ENCODE peak calls at places on chromosomes 7 and 10, in five cellular contexts. One of them, this sample, is unnamed. For H3K9me3, the result is how much of the 10 kb centered on the place peaks cover.

GRCh38 chr7:23074443-23075244 is 30.9 kb upstream of the KLHL7 start:
- DNase-seq in HAP-1: peak
- DNase-seq in lower lobe of right lung: no peak
- DNase-seq in astrocyte: peak
- DNase-seq in colonic mucosa: no peak
- DNase-seq in this sample: no peak

GRCh38 chr7:26117142-26117807 is 34.7 kb upstream of the NFE2L3 start:
- DNase-seq in HAP-1: no peak
- DNase-seq in lower lobe of right lung: no peak
- DNase-seq in astrocyte: no peak
- DNase-seq in colonic mucosa: no peak
- DNase-seq in this sample: no peak

GRCh38 chr10:85444868-85445267 is 921.7 kb downstream of the GRID1 start:
- DNase-seq in HAP-1: no peak
- DNase-seq in lower lobe of right lung: no peak
- DNase-seq in astrocyte: no peak
- DNase-seq in colonic mucosa: no peak
- DNase-seq in this sample: no peak

GRCh38 chr7:55214707-55215106 is 150.4 kb upstream of the LANCL2 start:
- DNase-seq in HAP-1: no peak
- DNase-seq in lower lobe of right lung: no peak
- DNase-seq in astrocyte: peak
- DNase-seq in colonic mucosa: no peak
- DNase-seq in this sample: no peak

GRCh38 chr10:43205681-43206390 is 61.0 kb downstream of the RASGEF1A start:
- DNase-seq in HAP-1: no peak
- DNase-seq in lower lobe of right lung: peak
- DNase-seq in astrocyte: no peak
- DNase-seq in colonic mucosa: no peak
- DNase-seq in this sample: no peak

GRCh38 chr7:158740013-158740656 is 35.5 kb upstream of the NCAPG2 start:
- DNase-seq in HAP-1: no peak
- DNase-seq in lower lobe of right lung: no peak
- DNase-seq in astrocyte: peak
- DNase-seq in colonic mucosa: no peak
- DNase-seq in this sample: peak

GRCh38 chr10:128926693-128927092 is 540.3 kb upstream of the MGMT start:
- DNase-seq in HAP-1: no peak
- DNase-seq in lower lobe of right lung: no peak
- DNase-seq in astrocyte: no peak
- DNase-seq in colonic mucosa: no peak
- DNase-seq in this sample: no peak

GRCh38 chr7:149865437-149865836 is 8.3 kb upstream of the ATP6V0E2 start:
- DNase-seq in HAP-1: no peak
- DNase-seq in lower lobe of right lung: no peak
- DNase-seq in astrocyte: no peak
- DNase-seq in colonic mucosa: no peak
- DNase-seq in this sample: no peak

GRCh38 chr7:50584793-50585399 is 19.7 kb upstream of the DDC start:
- DNase-seq in HAP-1: no peak
- DNase-seq in lower lobe of right lung: no peak
- DNase-seq in astrocyte: no peak
- DNase-seq in colonic mucosa: no peak
- DNase-seq in this sample: no peak

GRCh38 chr7:55018361-55019328 is at the start of gene EGFR:
- DNase-seq in HAP-1: no peak
- DNase-seq in lower lobe of right lung: peak
- DNase-seq in astrocyte: peak
- DNase-seq in colonic mucosa: peak
- DNase-seq in this sample: peak

DNA sequence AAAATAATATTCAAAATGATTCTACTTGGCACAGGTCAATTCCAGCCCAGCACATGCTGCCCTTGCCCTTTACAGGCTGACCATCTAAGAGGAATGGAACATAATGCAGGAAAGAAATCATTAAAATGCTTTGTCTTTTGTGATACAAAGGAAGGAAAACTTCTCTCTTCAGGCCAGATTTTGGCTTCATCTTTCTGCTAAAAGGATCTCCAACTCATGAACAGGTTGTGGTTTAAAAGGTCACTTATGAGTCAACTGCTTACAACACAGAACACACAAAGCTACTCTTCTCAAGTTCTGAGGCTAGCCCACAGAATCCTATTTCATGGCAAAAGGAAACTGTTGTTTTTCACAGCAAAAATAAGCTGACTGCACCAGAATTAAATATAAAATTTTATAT is 197.1 kb downstream of the DOCK4 start:
- DNase-seq in HAP-1: no peak
- DNase-seq in lower lobe of right lung: no peak
- DNase-seq in astrocyte: peak
- DNase-seq in colonic mucosa: no peak
- DNase-seq in this sample: no peak
- H3K4me3 ChIP-seq in HAP-1: no peak
- H3K4me3 ChIP-seq in lower lobe of right lung: no peak
- H3K4me3 ChIP-seq in astrocyte: no peak
- H3K4me3 ChIP-seq in colonic mucosa: no peak
- H3K4me3 ChIP-seq in this sample: no peak

DNA sequence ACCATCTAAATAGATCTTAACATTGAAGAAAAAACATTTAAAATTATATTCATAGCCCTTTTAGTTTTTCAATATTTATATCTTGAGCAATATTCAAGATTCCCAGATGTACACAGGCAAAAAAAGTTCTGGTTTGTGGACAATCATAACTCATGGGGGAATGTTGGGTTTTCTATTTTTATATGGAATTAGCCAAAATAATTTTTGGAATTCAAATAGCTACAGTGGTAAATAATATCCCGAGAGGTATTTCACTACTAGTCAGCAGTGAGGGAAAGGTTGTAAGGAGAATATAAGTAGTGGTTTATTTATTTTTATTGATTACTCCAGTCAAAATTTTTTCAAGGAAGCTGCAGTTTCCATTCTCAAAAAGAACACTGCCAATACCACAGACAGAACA is 533.4 kb downstream of the PARD3 start:
- DNase-seq in HAP-1: no peak
- DNase-seq in lower lobe of right lung: no peak
- DNase-seq in astrocyte: no peak
- DNase-seq in colonic mucosa: no peak
- DNase-seq in this sample: no peak
- H3K9me3 ChIP-seq in HAP-1: under half
- H3K9me3 ChIP-seq in lower lobe of right lung: under half
- H3K9me3 ChIP-seq in astrocyte: under half
- H3K9me3 ChIP-seq in colonic mucosa: under half
- H3K9me3 ChIP-seq in this sample: under half

GRCh38 chr7:43112088-43112940 is at the start of gene HECW1:
- DNase-seq in HAP-1: no peak
- DNase-seq in lower lobe of right lung: no peak
- DNase-seq in astrocyte: no peak
- DNase-seq in colonic mucosa: no peak
- DNase-seq in this sample: no peak
- H3K4me3 ChIP-seq in HAP-1: peak
- H3K4me3 ChIP-seq in lower lobe of right lung: peak
- H3K4me3 ChIP-seq in astrocyte: peak
- H3K4me3 ChIP-seq in colonic mucosa: peak
- H3K4me3 ChIP-seq in this sample: no peak

GRCh38 chr10:76052798-76053473 is 621.5 kb downstream of the LRMDA start:
- DNase-seq in HAP-1: no peak
- DNase-seq in lower lobe of right lung: no peak
- DNase-seq in astrocyte: no peak
- DNase-seq in colonic mucosa: no peak
- DNase-seq in this sample: no peak
- H3K9me3 ChIP-seq in HAP-1: under half
- H3K9me3 ChIP-seq in lower lobe of right lung: under half
- H3K9me3 ChIP-seq in astrocyte: under half
- H3K9me3 ChIP-seq in colonic mucosa: under half
- H3K9me3 ChIP-seq in this sample: under half

DNA sequence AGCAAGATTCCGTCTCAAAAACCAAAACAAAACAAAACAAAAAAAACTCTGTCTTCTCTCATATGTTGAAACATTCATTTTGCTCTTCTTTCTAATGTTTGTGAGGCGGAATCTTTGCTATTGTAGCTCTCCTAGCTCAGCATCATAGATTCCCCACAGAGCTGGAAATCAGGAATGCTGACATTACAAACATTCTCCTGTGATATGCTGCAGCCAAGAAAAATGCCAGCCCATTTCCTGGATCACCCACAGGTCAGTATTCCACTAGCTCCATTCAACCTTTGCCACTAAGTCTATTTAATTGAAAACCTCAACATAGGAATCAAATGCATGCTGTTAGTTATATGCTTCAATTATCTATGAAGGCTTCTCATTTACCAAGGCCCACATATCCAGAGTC is 186.3 kb downstream of the IPMK start:
- DNase-seq in HAP-1: no peak
- DNase-seq in lower lobe of right lung: no peak
- DNase-seq in astrocyte: peak
- DNase-seq in colonic mucosa: no peak
- DNase-seq in this sample: no peak
- H3K4me3 ChIP-seq in HAP-1: no peak
- H3K4me3 ChIP-seq in lower lobe of right lung: no peak
- H3K4me3 ChIP-seq in astrocyte: no peak
- H3K4me3 ChIP-seq in colonic mucosa: no peak
- H3K4me3 ChIP-seq in this sample: no peak

GRCh38 chr7:63114371-63114985 is 884.2 kb upstream of the ZNF722 start:
- DNase-seq in HAP-1: no peak
- DNase-seq in lower lobe of right lung: no peak
- DNase-seq in astrocyte: no peak
- DNase-seq in colonic mucosa: no peak
- DNase-seq in this sample: no peak

GRCh38 chr7:63112764-63113712 is 885.6 kb upstream of the ZNF722 start:
- DNase-seq in HAP-1: no peak
- DNase-seq in lower lobe of right lung: no peak
- DNase-seq in astrocyte: no peak
- DNase-seq in colonic mucosa: no peak
- DNase-seq in this sample: no peak

GRCh38 chr7:63113713-63114285 is 884.9 kb upstream of the ZNF722 start:
- DNase-seq in HAP-1: no peak
- DNase-seq in lower lobe of right lung: no peak
- DNase-seq in astrocyte: no peak
- DNase-seq in colonic mucosa: no peak
- DNase-seq in this sample: no peak
- H3K9me3 ChIP-seq in HAP-1: under half
- H3K9me3 ChIP-seq in lower lobe of right lung: under half
- H3K9me3 ChIP-seq in astrocyte: under half
- H3K9me3 ChIP-seq in colonic mucosa: under half
- H3K9me3 ChIP-seq in this sample: under half

GRCh38 chr7:65409363-65409762 is 35.7 kb downstream of the ZNF92 start:
- DNase-seq in HAP-1: no peak
- DNase-seq in lower lobe of right lung: no peak
- DNase-seq in astrocyte: no peak
- DNase-seq in colonic mucosa: no peak
- DNase-seq in this sample: no peak
- H3K4me3 ChIP-seq in HAP-1: no peak
- H3K4me3 ChIP-seq in lower lobe of right lung: no peak
- H3K4me3 ChIP-seq in astrocyte: no peak
- H3K4me3 ChIP-seq in colonic mucosa: no peak
- H3K4me3 ChIP-seq in this sample: no peak

DNA sequence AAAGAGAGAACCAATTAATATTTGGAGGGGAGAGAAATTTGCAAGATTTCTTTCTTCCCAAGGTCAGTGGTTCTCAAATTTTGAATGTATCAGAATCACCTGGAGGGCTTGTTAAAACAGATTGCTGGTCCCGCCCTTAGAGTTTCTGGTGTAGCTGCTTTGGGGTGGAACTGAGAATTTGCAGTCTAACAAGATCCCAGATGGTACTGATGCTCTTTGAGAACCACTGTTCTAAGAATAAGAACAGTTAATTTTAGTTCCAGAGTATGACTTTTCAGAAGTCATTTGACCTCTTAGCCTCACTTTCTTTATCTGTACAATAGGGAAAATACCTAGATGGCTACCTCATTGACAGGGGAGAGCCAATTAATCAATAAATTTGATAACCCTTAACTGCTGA is 161.6 kb downstream of the PRKG1 start:
- DNase-seq in HAP-1: no peak
- DNase-seq in lower lobe of right lung: no peak
- DNase-seq in astrocyte: no peak
- DNase-seq in colonic mucosa: no peak
- DNase-seq in this sample: no peak
- H3K9me3 ChIP-seq in HAP-1: under half
- H3K9me3 ChIP-seq in lower lobe of right lung: under half
- H3K9me3 ChIP-seq in astrocyte: under half
- H3K9me3 ChIP-seq in colonic mucosa: under half
- H3K9me3 ChIP-seq in this sample: under half

DNA sequence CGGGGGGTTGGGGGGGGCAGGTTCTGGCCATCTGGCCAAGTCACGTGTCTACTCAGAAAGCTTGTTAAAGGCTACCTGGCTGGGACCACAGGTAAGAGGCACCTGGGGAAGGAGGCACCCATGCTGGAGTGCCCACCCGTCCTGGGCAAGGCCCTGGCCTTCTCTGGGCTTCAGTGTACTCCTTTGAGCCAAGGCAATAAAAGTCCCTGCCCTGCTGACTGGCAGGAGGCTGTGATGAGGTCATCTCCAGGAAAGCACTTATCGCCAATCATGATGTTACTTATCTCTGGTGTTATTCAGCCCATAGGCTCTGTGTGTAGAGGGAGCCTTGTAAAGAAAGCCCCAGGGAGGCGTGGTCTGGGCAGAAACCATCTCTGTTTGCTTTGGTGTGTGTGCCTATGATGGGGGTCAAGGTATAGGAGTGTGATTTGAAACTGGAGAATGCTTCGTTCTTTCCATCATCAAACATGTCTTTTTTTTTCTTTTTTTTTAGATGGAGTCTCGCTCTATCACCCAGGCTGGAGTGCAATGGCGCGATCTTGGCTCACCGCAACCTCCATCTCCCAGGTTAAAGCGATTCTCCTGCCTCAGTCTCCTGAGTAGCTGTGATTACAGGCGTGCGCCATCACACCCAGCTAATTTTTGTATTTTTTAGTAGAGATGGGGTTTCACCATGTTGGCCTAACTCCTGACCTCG is 2.5 kb upstream of the CLDN4 start:
- DNase-seq in HAP-1: no peak
- DNase-seq in lower lobe of right lung: no peak
- DNase-seq in astrocyte: peak
- DNase-seq in colonic mucosa: peak
- DNase-seq in this sample: peak
- H3K4me3 ChIP-seq in HAP-1: no peak
- H3K4me3 ChIP-seq in lower lobe of right lung: no peak
- H3K4me3 ChIP-seq in astrocyte: no peak
- H3K4me3 ChIP-seq in colonic mucosa: peak
- H3K4me3 ChIP-seq in this sample: no peak